ENCODE peak calls at places on chromosome 19, in five cellular contexts. A is mesenchymal stem cell, Q is IMR-90, C is neuronal stem cell, V is H9. X is an unnamed sample.

GRCh38 chr19:39913682-39914333 is 20.6 kb downstream of the FCGBP start:
- DNase-seq in A (no peak), Q (no peak), V (no peak), C (no peak), X (no peak)

GRCh38 chr19:3899531-3900294 is 19.2 kb downstream of the ATCAY start:
- DNase-seq in A (no peak), Q (no peak), C (no peak), V (no peak), X (no peak)

GRCh38 chr19:38527466-38528136 is 90.2 kb downstream of the MAP4K1 start:
- DNase-seq in V (peak; percentile 74), Q (no peak), C (no peak), A (no peak), X (no peak)

GRCh38 chr19:34539396-34539795 is 57.8 kb downstream of the WTIP start:
- DNase-seq in V (no peak), Q (no peak), A (no peak), C (no peak), X (no peak)

GRCh38 chr19:53847555-53847954 is 20.1 kb upstream of the MYADM start:
- DNase-seq in V (no peak), C (no peak), A (no peak), Q (no peak), X (peak; percentile 71)

GRCh38 chr19:7152568-7152967 is 83.1 kb downstream of the ZNF557 start:
- DNase-seq in C (no peak), V (peak; percentile 32), A (no peak), Q (no peak), X (no peak)

GRCh38 chr19:53982611-53983010 is 8.8 kb upstream of the CACNG6 start:
- DNase-seq in Q (no peak), C (no peak), A (no peak), V (peak; percentile 36), X (no peak)

GRCh38 chr19:51651216-51651846 is 4.7 kb upstream of the SIGLEC14 start:
- DNase-seq in C (no peak), Q (no peak), A (no peak), V (no peak), X (peak; percentile 29)

GRCh38 chr19:12695997-12696365 is 450 bp downstream of the FBXW9 start:
- DNase-seq in A (no peak), C (no peak), V (no peak), Q (no peak), X (no peak)

GRCh38 chr19:610071-610800 is 20.6 kb downstream of the HCN2 start:
- DNase-seq in V (no peak), A (no peak), C (no peak), Q (no peak), X (no peak)

GRCh38 chr19:4913996-4914735 is 4.9 kb downstream of the UHRF1 start:
- DNase-seq in A (peak; percentile 32), C (no peak), V (no peak), Q (peak; percentile 18), X (no peak)

GRCh38 chr19:35712910-35713845 is 4.6 kb upstream of the KMT2B start:
- DNase-seq in Q (no peak), A (no peak), C (no peak), V (no peak), X (no peak)

GRCh38 chr19:9863759-9864158 is 28.6 kb downstream of the PIN1 start:
- DNase-seq in A (no peak), C (no peak), V (no peak), Q (no peak), X (no peak)

GRCh38 chr19:3361384-3362216 is 4.8 kb upstream of the NFIC start:
- DNase-seq in Q (no peak), C (no peak), V (no peak), A (peak; percentile 44), X (no peak)

GRCh38 chr19:56839665-56840451 is 668 bp downstream of the PEG3 start:
- DNase-seq in A (no peak), Q (no peak), C (peak; percentile 92), V (no peak), X (peak; percentile 93)

GRCh38 chr19:15776991-15777787 is 10.3 kb upstream of the OR10H5 start:
- DNase-seq in A (no peak), V (no peak), C (no peak), Q (no peak), X (no peak)

GRCh38 chr19:2810141-2811091 is 9.3 kb upstream of the ZNF554 start:
- DNase-seq in A (no peak), V (no peak), C (no peak), Q (no peak), X (no peak)

GRCh38 chr19:39709026-39709872 is 5.0 kb downstream of the LGALS14 start:
- DNase-seq in V (no peak), Q (no peak), A (no peak), C (no peak), X (peak; percentile 96)

GRCh38 chr19:902093-902370 is 8.7 kb downstream of the RNU6-9 start:
- DNase-seq in V (no peak), Q (no peak), A (no peak), C (no peak), X (no peak)

GRCh38 chr19:3027292-3027691 is 1.8 kb downstream of the TLE2 start:
- DNase-seq in Q (no peak), C (no peak), A (no peak), V (no peak), X (no peak)

GRCh38 chr19:40718774-40719391 is 2.0 kb downstream of the ITPKC start:
- DNase-seq in C (no peak), V (peak; percentile 57), Q (peak; percentile 40), A (peak; percentile 56), X (peak; percentile 83)

GRCh38 chr19:35657904-35658700 is 8.2 kb upstream of the UPK1A start:
- DNase-seq in Q (no peak), V (no peak), A (no peak), C (no peak), X (no peak)

GRCh38 chr19:2561221-2561620 is 85.3 kb downstream of the GADD45B start:
- DNase-seq in V (no peak), A (no peak), Q (no peak), C (no peak), X (no peak)

GRCh38 chr19:35076026-35076370 is 34.5 kb downstream of the HPN start:
- DNase-seq in A (no peak), V (no peak), C (no peak), Q (no peak), X (no peak)

GRCh38 chr19:20351244-20351643 is 184.2 kb downstream of the ZNF486 start:
- DNase-seq in V (no peak), A (no peak), C (no peak), Q (no peak), X (no peak)

GRCh38 chr19:42548545-42548944 is 20.3 kb upstream of the CEACAM1 start:
- DNase-seq in A (no peak), Q (no peak), V (no peak), C (no peak), X (no peak)
- H4K8ac ChIP-seq in A (no peak overlapping the region), Q (no peak overlapping the region), V (no peak overlapping the region), C (no peak overlapping the region), X (no peak overlapping the region)

DNA sequence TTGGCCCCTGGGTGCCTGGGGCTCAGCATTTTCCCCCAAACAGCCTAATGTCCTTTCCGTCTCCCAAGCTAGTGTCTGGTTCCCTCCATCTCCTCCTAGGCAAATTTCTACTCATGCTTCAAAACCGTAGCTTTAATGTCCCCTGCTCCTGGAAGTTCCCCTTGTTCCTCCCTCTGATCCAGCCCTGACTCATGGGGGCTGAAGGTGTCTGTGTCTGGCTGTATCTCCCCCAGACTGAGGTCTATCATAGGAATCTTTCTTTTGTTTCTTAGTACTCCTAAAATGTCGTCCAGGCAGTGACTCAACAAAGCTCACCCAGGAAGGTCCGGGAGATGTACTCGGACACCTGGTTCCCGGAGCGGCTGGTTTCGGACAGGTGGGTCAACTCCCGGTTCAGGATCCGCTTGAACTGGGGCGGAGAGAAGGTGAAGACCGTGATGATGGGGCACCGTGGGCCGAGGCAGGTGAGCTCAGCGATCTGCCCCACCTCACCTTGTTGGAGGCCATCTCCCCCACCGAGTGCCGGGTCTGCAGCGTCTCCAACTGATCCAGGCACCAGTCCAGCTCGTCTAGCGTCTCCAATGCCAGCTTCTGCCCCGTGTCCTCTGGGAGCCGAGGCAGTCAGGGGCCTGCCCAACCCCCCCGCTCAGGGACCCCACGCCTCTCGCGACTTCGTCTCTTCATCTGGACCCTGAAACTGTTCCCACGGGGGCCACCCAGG is 6.2 kb downstream of the PDE4C start:
- DNase-seq in Q (peak; percentile 33), A (no peak), C (no peak), V (no peak), X (no peak)
- H4K8ac ChIP-seq in Q (no peak overlapping the region), A (no peak overlapping the region), C (no peak overlapping the region), V (no peak overlapping the region), X (no peak overlapping the region)

DNA sequence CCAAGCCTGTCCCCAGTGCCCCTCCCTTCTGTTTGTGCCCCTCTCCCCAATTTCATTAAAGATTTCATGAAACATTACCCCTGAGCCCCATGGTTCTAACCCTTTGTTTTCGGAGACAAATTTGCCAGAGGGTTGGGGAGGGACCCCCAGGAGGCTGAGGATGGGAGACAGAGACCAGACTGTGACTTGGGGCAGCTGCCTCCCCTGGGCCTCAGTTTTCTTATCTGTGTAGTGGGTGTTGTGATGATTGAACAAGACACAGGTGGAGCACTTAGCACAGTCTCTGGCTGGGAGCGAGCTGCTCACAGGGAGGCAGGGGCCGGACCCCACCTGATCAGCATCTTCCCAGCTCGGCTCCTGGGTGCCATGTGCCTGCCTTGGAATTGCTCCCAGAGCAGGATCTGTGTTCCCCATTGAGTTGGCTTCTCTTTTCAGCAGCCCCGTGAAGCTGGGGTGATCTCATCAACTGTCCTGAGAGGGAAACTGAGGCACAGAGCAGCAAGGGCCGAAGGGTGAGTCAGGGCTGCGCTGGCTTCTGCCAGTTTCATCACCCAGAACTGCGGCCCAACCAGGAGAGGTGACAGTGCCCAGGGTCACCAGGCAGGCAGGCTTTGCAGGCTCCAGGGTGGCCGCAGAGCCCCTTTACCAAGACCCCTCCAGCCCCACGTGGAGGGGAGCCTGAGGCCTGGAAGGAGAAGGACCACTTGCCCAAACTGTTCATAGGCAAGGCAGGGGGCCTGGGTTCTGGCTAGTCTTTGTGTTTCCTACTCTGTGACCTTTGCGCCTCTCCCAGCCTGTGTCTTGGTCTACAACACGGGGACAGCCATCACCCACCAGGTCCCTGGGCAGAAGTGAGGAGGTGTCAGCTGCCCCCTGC is 6.9 kb downstream of the IRF3 start:
- DNase-seq in V (no peak), Q (no peak), A (no peak), C (no peak), X (no peak)
- H4K8ac ChIP-seq in V (no peak overlapping the region), Q (no peak overlapping the region), A (peak overlapping the region; percentile 35), C (no peak overlapping the region), X (no peak overlapping the region)

GRCh38 chr19:17879466-17879865 is 7.7 kb downstream of the SLC5A5 start:
- DNase-seq in V (no peak), Q (no peak), A (no peak), C (no peak), X (no peak)

GRCh38 chr19:17881701-17882100 is 10.0 kb downstream of the SLC5A5 start:
- DNase-seq in A (no peak), C (no peak), V (no peak), Q (no peak), X (no peak)

GRCh38 chr19:17873661-17874422 is 2.1 kb downstream of the SLC5A5 start:
- DNase-seq in V (peak; percentile 91), C (peak; percentile 72), A (peak; percentile 30), Q (no peak), X (peak; percentile 77)

GRCh38 chr19:17874423-17875135 is 2.8 kb downstream of the SLC5A5 start:
- DNase-seq in A (no peak), C (no peak), V (no peak), Q (no peak), X (no peak)

DNA sequence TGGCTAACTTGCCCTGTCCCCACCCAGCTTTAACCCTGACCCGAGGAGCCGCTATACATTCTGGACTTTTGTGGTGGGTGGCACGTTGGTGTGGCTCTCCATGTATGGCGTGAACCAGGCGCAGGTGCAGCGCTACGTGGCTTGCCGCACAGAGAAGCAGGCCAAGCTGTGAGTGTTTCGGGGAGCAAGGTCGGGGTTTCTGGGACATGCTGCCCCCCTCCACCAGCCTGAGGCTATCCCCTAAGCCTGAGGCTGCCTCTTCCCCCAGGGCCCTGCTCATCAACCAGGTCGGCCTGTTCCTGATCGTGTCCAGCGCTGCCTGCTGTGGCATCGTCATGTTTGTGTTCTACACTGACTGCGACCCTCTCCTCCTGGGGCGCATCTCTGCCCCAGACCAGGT is 6.0 kb downstream of the SLC5A5 start:
- DNase-seq in V (no peak), C (no peak), Q (no peak), A (no peak), X (no peak)
- H4K8ac ChIP-seq in V (no peak overlapping the region), C (no peak overlapping the region), Q (no peak overlapping the region), A (no peak overlapping the region), X (no peak overlapping the region)

X was measured in trophoblast cell.